ENCODE peak calls at places on chromosome 6, in four cellular contexts. N, J, R and L are unnamed samples.

GRCh38 chr6:31559958-31560696 is 12.0 kb upstream of the LTA start:
- DNase-seq in N (no peak), J (peak; percentile 85), R (no peak), L (peak; percentile 39)

GRCh38 chr6:586553-586952 is 70.3 kb downstream of the HUS1B start:
- DNase-seq in N (no peak), J (no peak), R (no peak), L (no peak)

GRCh38 chr6:104648347-104648746 is 211.4 kb downstream of the HACE1 start:
- DNase-seq in N (no peak), J (no peak), R (no peak), L (no peak)

GRCh38 chr6:149863846-149864577 is at the start of gene LRP11:
- DNase-seq in N (peak; percentile 76), J (peak; percentile 83), R (peak; percentile 86), L (peak; percentile 77)

GRCh38 chr6:7241160-7241559 is 71.8 kb downstream of the SSR1 start:
- DNase-seq in N (no peak), J (no peak), R (no peak), L (no peak)

GRCh38 chr6:87791029-87791428 is 89.0 kb upstream of the AKIRIN2 start:
- DNase-seq in N (no peak), J (no peak), R (no peak), L (no peak)

GRCh38 chr6:25504661-25505060 is 147.4 kb upstream of the SCGN start:
- DNase-seq in N (peak; percentile 2), J (no peak), R (peak; percentile 18), L (no peak)

GRCh38 chr6:3211681-3212080 is 15.8 kb downstream of the TUBB2B start:
- DNase-seq in N (no peak), J (no peak), R (no peak), L (no peak)